ENCODE peak calls at places on chromosomes 12 and 14, in five cellular contexts. T is T-helper 22 cell, L is EL, U is dermis blood vessel endothelial cell, D is A673. Q is an unnamed sample.

GRCh38 chr12:81086342-81086741 is 8.5 kb downstream of the ACSS3 start:
- DNase-seq in T (no peak), L (no peak), U (no peak), D (no peak), Q (peak; percentile 71)

GRCh38 chr14:55802986-55803431 is 223.0 kb downstream of the KTN1 start:
- DNase-seq in T (no peak), L (peak; percentile 42), U (peak; percentile 61), D (no peak), Q (no peak)

GRCh38 chr14:104442611-104443390 is 136.8 kb upstream of the C14orf180 start:
- DNase-seq in T (no peak), L (no peak), U (no peak), D (no peak), Q (peak; percentile 61)

GRCh38 chr14:35250319-35250718 is 41.9 kb upstream of the PSMA6 start:
- DNase-seq in T (no peak), L (no peak), U (no peak), D (no peak), Q (no peak)

GRCh38 chr12:15978431-15978950 is 67.4 kb downstream of the DERA start:
- DNase-seq in T (no peak), L (peak; percentile 68), U (peak; percentile 91), D (peak; percentile 4), Q (no peak)

GRCh38 chr12:52069410-52070242 is at the start of gene ATG101:
- DNase-seq in T (peak; percentile 78), L (peak; percentile 96), U (peak; percentile 97), D (peak; percentile 97), Q (peak; percentile 98)

GRCh38 chr12:31003861-31004640 is 69.6 kb upstream of the DDX11 start:
- DNase-seq in T (no peak), L (no peak), U (no peak), D (no peak), Q (no peak)

GRCh38 chr12:95859344-95859816 is 628 bp downstream of the SNRPF start:
- DNase-seq in T (no peak), L (peak; percentile 37), U (peak; percentile 44), D (peak; percentile 33), Q (peak; percentile 68)

GRCh38 chr14:69137456-69138188 is 15.3 kb downstream of the DCAF5 start:
- DNase-seq in T (no peak), L (no peak), U (no peak), D (no peak), Q (no peak)

GRCh38 chr14:95318399-95318834 is 1.3 kb downstream of the CLMN start:
- DNase-seq in T (no peak), L (no peak), U (no peak), D (no peak), Q (no peak)